ENCODE peak calls at places on chromosome 19, in eight cellular contexts. V is astrocyte, A is ACHN, F is GM03348, K is fibroblast of lung, L is NT2/D1, B is WTC11, M is NCI-H1092. J is an unnamed sample.
A peak's percentile ranks its signal among the peaks of the same experiment; 100 is the strongest.

GRCh38 chr19:18122860-18123795 is 25.6 kb downstream of the MAST3 start:
- DNase-seq in K (no peak), F (no peak), B (no peak), V (no peak), M (no peak), L (no peak), A (no peak), J (no peak)

GRCh38 chr19:13959962-13960862 is 7.9 kb downstream of the DCAF15 start:
- DNase-seq in V (no peak), K (no peak), F (peak; percentile 52), B (peak; percentile 61), L (no peak), M (no peak), A (peak; percentile 5), J (no peak)

GRCh38 chr19:18520848-18521691 is 800 bp downstream of the ELL start:
- DNase-seq in M (no peak), F (peak; percentile 25), V (no peak), L (no peak), A (no peak), B (peak; percentile 42), K (no peak), J (no peak)

GRCh38 chr19:13091400-13092161 is 11.1 kb downstream of the LYL1 start:
- DNase-seq in V (peak; percentile 96), M (no peak), L (no peak), F (peak; percentile 94), B (peak; percentile 55), A (no peak), K (peak; percentile 97), J (no peak)

GRCh38 chr19:2503521-2504109 is 27.7 kb downstream of the GADD45B start:
- DNase-seq in K (peak; percentile 85), A (no peak), V (peak; percentile 80), L (no peak), B (no peak), M (no peak), F (peak; percentile 86), J (peak; percentile 68)

GRCh38 chr19:33812388-33813330 is 16.0 kb downstream of the KCTD15 start:
- DNase-seq in A (no peak), V (no peak), F (no peak), B (no peak), L (no peak), M (no peak), K (no peak), J (no peak)

GRCh38 chr19:2428027-2428690 is 773 bp upstream of the TIMM13 start:
- DNase-seq in V (no peak), L (no peak), B (peak; percentile 68), A (no peak), K (peak; percentile 24), M (peak; percentile 29), F (no peak), J (no peak)

GRCh38 chr19:7488736-7489353 is at the start of gene PEX11G:
- DNase-seq in L (peak; percentile 87), V (peak; percentile 72), F (peak; percentile 100), A (peak; percentile 82), B (peak; percentile 95), K (peak; percentile 81), M (peak; percentile 91), J (peak; percentile 88)

GRCh38 chr19:377801-378581 is 31.0 kb downstream of the C2CD4C start:
- DNase-seq in M (no peak), A (peak; percentile 17), K (no peak), L (no peak), B (no peak), F (no peak), V (no peak), J (no peak)

GRCh38 chr19:7917292-7918061 is 2.7 kb upstream of the SNAPC2 start:
- DNase-seq in V (peak; percentile 19), F (peak; percentile 79), L (no peak), B (peak; percentile 77), M (peak; percentile 30), A (peak; percentile 64), K (peak; percentile 48), J (peak; percentile 66)

GRCh38 chr19:435707-436412 is 25.0 kb downstream of the SHC2 start:
- DNase-seq in M (no peak), V (no peak), L (no peak), A (no peak), B (no peak), F (no peak), K (no peak), J (no peak)

GRCh38 chr19:48244289-48244688 is 11.4 kb downstream of the CARD8 start:
- DNase-seq in B (no peak), M (no peak), F (no peak), A (no peak), V (no peak), L (no peak), K (peak; percentile 6), J (no peak)

GRCh38 chr19:34712606-34713261 is 21.3 kb upstream of the ZNF181 start:
- DNase-seq in F (peak; percentile 78), M (peak; percentile 60), A (peak; percentile 66), L (peak; percentile 63), B (peak; percentile 40), V (peak; percentile 44), K (peak; percentile 59), J (peak; percentile 73)

GRCh38 chr19:17706750-17707181 is 12.5 kb upstream of the MAP1S start:
- DNase-seq in L (peak; percentile 39), K (peak; percentile 45), F (peak; percentile 54), V (peak; percentile 30), B (peak; percentile 93), A (no peak), M (no peak), J (no peak)

GRCh38 chr19:45440873-45441654 is 17.3 kb upstream of the ERCC1 start:
- DNase-seq in K (peak; percentile 50), B (no peak), A (peak; percentile 57), F (no peak), L (no peak), V (peak; percentile 37), M (no peak), J (no peak)